ENCODE peak calls at places on chromosome 2, in eight cellular contexts. Y is spleen; C is choroid plexus epithelial cell; X is GM03348; R is NCI-H69; P is activated naive CD8-positive, alpha-beta T cell treated with anti-CD3 and anti-CD28 coated beads, Interleukin-2, amount 50 U/mL, for 24 hours; L is ureter; S is Calu3. E is an unnamed sample.
A peak's percentile ranks its signal among the peaks of the same experiment; 100 is the strongest.

GRCh38 chr2:64773461-64774118 is 119.9 kb upstream of the SERTAD2 start:
- DNase-seq in Y (peak; percentile 71), C (no peak), X (no peak), R (no peak), P (no peak), L (no peak), S (no peak), E (no peak)

GRCh38 chr2:146659976-146660375 is 1184.9 kb upstream of the ACVR2A start:
- DNase-seq in Y (no peak), C (peak; percentile 14), X (no peak), R (no peak), P (no peak), L (no peak), S (no peak), E (no peak)

GRCh38 chr2:29606105-29606871 is 315.1 kb downstream of the ALK start:
- DNase-seq in Y (no peak), C (peak; percentile 87), X (peak; percentile 85), R (peak; percentile 50), P (no peak), L (no peak), S (no peak), E (no peak)

GRCh38 chr2:69767034-69767433 is 25.1 kb downstream of the ANXA4 start:
- DNase-seq in Y (no peak), C (peak; percentile 77), X (peak; percentile 58), R (peak; percentile 45), P (no peak), L (no peak), S (no peak), E (no peak)

GRCh38 chr2:150358468-150358807 is 129.0 kb downstream of the RND3 start:
- DNase-seq in Y (no peak), C (no peak), X (no peak), R (peak; percentile 7), P (no peak), L (no peak), S (no peak), E (no peak)

GRCh38 chr2:230668184-230668938 is 44.3 kb upstream of the CAB39 start:
- DNase-seq in Y (peak; percentile 85), C (peak; percentile 50), X (no peak), R (no peak), P (peak; percentile 57), L (no peak), S (no peak), E (peak; percentile 74)

GRCh38 chr2:109542384-109542783 is 71.4 kb downstream of the SEPTIN10 start:
- DNase-seq in Y (no peak), C (no peak), X (no peak), R (no peak), P (no peak), L (no peak), S (no peak), E (no peak)

GRCh38 chr2:187982668-187983067 is 309.0 kb upstream of the GULP1 start:
- DNase-seq in Y (no peak), C (peak; percentile 96), X (peak; percentile 62), R (no peak), P (no peak), L (no peak), S (no peak), E (no peak)

GRCh38 chr2:47016172-47016913 is 100.7 kb upstream of the MCFD2 start:
- DNase-seq in Y (no peak), C (peak; percentile 92), X (peak; percentile 74), R (peak; percentile 67), P (no peak), L (no peak), S (peak; percentile 81), E (no peak)

GRCh38 chr2:148253716-148254115 is 232.8 kb downstream of the MBD5 start:
- DNase-seq in Y (peak; percentile 21), C (no peak), X (no peak), R (peak; percentile 40), P (no peak), L (no peak), S (no peak), E (no peak)

GRCh38 chr2:113157108-113157896 is 16.5 kb upstream of the PSD4 start:
- DNase-seq in Y (peak; percentile 87), C (peak; percentile 7), X (peak; percentile 73), R (peak; percentile 60), P (peak; percentile 57), L (peak; percentile 78), S (peak; percentile 90), E (peak; percentile 67)

GRCh38 chr2:28325567-28326468 is 66.8 kb upstream of the FOSL2 start:
- DNase-seq in Y (no peak), C (peak; percentile 55), X (no peak), R (peak; percentile 70), P (peak; percentile 50), L (peak; percentile 73), S (peak; percentile 68), E (peak; percentile 60)

GRCh38 chr2:166361351-166362153 is 14.2 kb downstream of the SCN9A start:
- DNase-seq in Y (no peak), C (peak; percentile 76), X (peak; percentile 29), R (peak; percentile 62), P (no peak), L (no peak), S (peak; percentile 6), E (no peak)

GRCh38 chr2:15684161-15685042 is 92.7 kb downstream of the DDX1 start:
- DNase-seq in Y (no peak), C (no peak), X (no peak), R (no peak), P (no peak), L (no peak), S (no peak), E (no peak)

GRCh38 chr2:196555726-196556125 is 83.8 kb upstream of the CCDC150 start:
- DNase-seq in Y (no peak), C (no peak), X (no peak), R (no peak), P (no peak), L (no peak), S (no peak), E (no peak)

GRCh38 chr2:162435676-162436075 is 91.7 kb downstream of the GCA start:
- DNase-seq in Y (no peak), C (peak; percentile 31), X (no peak), R (peak; percentile 55), P (no peak), L (no peak), S (no peak), E (no peak)

GRCh38 chr2:27095745-27096651 is 9.4 kb downstream of the KHK start:
- DNase-seq in Y (peak; percentile 86), C (peak; percentile 80), X (peak; percentile 83), R (peak; percentile 61), P (peak; percentile 43), L (peak; percentile 59), S (peak; percentile 49), E (peak; percentile 85)

GRCh38 chr2:47076586-47077441 is 78.3 kb downstream of the STPG4 start:
- DNase-seq in Y (no peak), C (peak; percentile 95), X (peak; percentile 94), R (no peak), P (no peak), L (no peak), S (peak; percentile 91), E (no peak)

GRCh38 chr2:227013330-227013729 is 150.7 kb downstream of the COL4A4 start:
- DNase-seq in Y (no peak), C (no peak), X (no peak), R (no peak), P (no peak), L (no peak), S (no peak), E (no peak)

GRCh38 chr2:133193544-133193943 is 374.7 kb downstream of the NCKAP5 start:
- DNase-seq in Y (no peak), C (no peak), X (no peak), R (no peak), P (no peak), L (no peak), S (no peak), E (no peak)

GRCh38 chr2:227377461-227378351 is 1.4 kb downstream of the TM4SF20 start:
- DNase-seq in Y (no peak), C (no peak), X (no peak), R (no peak), P (no peak), L (no peak), S (no peak), E (no peak)

GRCh38 chr2:3073721-3074120 is 303.9 kb downstream of the EIPR1 start:
- DNase-seq in Y (no peak), C (no peak), X (no peak), R (no peak), P (no peak), L (no peak), S (no peak), E (no peak)

E was measured in GM10248.